ENCODE peak calls at places on chromosomes 1 and 21, in eight cellular contexts. J, A, X, N, D, S, T and K are unnamed samples.

GRCh38 chr21:38468989-38469388 is 29.3 kb downstream of the ERG start:
- DNase-seq in A (no peak), X (no peak), T (no peak), J (no peak), N (no peak), D (no peak), S (no peak), K (no peak)

GRCh38 chr1:6459850-6460265 is 6.1 kb downstream of the TNFRSF25 start:
- DNase-seq in S (no peak), X (no peak), N (no peak), T (no peak), A (no peak), J (no peak), D (no peak), K (no peak)

GRCh38 chr1:18154431-18155194 is 47.0 kb downstream of the IGSF21 start:
- DNase-seq in J (no peak), N (no peak), S (no peak), A (no peak), T (no peak), D (no peak), X (no peak), K (no peak)

GRCh38 chr1:212860713-212861581 is 2.9 kb downstream of the FLVCR1 start:
- DNase-seq in N (no peak), A (no peak), T (no peak), D (no peak), J (no peak), S (no peak), X (no peak), K (no peak)

GRCh38 chr1:2352341-2353214 is 38.8 kb downstream of the MORN1 start:
- DNase-seq in X (no peak), J (no peak), T (peak; percentile 2), S (no peak), D (no peak), A (no peak), N (no peak), K (no peak)

GRCh38 chr1:5755552-5756125 is 236.6 kb downstream of the NPHP4 start:
- DNase-seq in D (no peak), N (no peak), J (no peak), X (no peak), S (no peak), A (no peak), T (no peak), K (peak; percentile 42)

GRCh38 chr21:44263221-44263671 is 1.5 kb upstream of the DNMT3L start:
- DNase-seq in J (no peak), S (no peak), N (no peak), D (no peak), X (no peak), T (no peak), A (no peak), K (no peak)

GRCh38 chr1:54378157-54378883 is 27.9 kb downstream of the SSBP3 start:
- DNase-seq in X (no peak), N (no peak), D (no peak), T (no peak), A (no peak), J (no peak), S (no peak), K (no peak)

GRCh38 chr1:154743536-154744036 is 126.5 kb downstream of the KCNN3 start:
- DNase-seq in D (no peak), J (no peak), N (no peak), T (no peak), A (no peak), S (no peak), X (no peak), K (no peak)

GRCh38 chr1:204975568-204976235 is 67.3 kb upstream of the CNTN2 start:
- DNase-seq in A (no peak), T (peak; percentile 74), X (peak; percentile 45), S (no peak), J (no peak), D (no peak), N (peak; percentile 73), K (no peak)